ENCODE peak calls at places on chromosomes 7 and 10, in eight cellular contexts. One of them, this sample, is unnamed.

GRCh38 chr7:74047804-74048380 is 19.9 kb downstream of the ELN start:
- DNase-seq in AG04450: no peak
- DNase-seq in astrocyte of the spinal cord: no peak
- DNase-seq in bronchial epithelial cell: no peak
- DNase-seq in Peyer's patch: no peak
- DNase-seq in cardiac fibroblast: no peak
- DNase-seq in HFFc6: no peak
- DNase-seq in WTC11: no peak
- DNase-seq in this sample: no peak

GRCh38 chr7:157930926-157931466 is 594.2 kb downstream of the DNAJB6 start:
- DNase-seq in Peyer's patch: no peak
- DNase-seq in astrocyte of the spinal cord: no peak
- DNase-seq in AG04450: no peak
- DNase-seq in HFFc6: no peak
- DNase-seq in cardiac fibroblast: no peak
- DNase-seq in bronchial epithelial cell: no peak
- DNase-seq in WTC11: no peak
- DNase-seq in this sample: no peak

GRCh38 chr10:66837990-66838389 is 87.8 kb upstream of the LRRTM3 start:
- DNase-seq in Peyer's patch: no peak
- DNase-seq in AG04450: peak; percentile 30
- DNase-seq in WTC11: no peak
- DNase-seq in bronchial epithelial cell: no peak
- DNase-seq in astrocyte of the spinal cord: peak; percentile 60
- DNase-seq in cardiac fibroblast: peak; percentile 46
- DNase-seq in HFFc6: peak; percentile 41
- DNase-seq in this sample: peak; percentile 64

GRCh38 chr10:116753759-116754158 is 11.4 kb upstream of the HSPA12A start:
- DNase-seq in HFFc6: peak; percentile 15
- DNase-seq in WTC11: no peak
- DNase-seq in astrocyte of the spinal cord: no peak
- DNase-seq in AG04450: no peak
- DNase-seq in cardiac fibroblast: peak; percentile 84
- DNase-seq in Peyer's patch: no peak
- DNase-seq in bronchial epithelial cell: peak; percentile 84
- DNase-seq in this sample: no peak

GRCh38 chr7:136002802-136003201 is 25.6 kb upstream of the MTPN start:
- DNase-seq in WTC11: no peak
- DNase-seq in Peyer's patch: no peak
- DNase-seq in cardiac fibroblast: no peak
- DNase-seq in AG04450: no peak
- DNase-seq in astrocyte of the spinal cord: no peak
- DNase-seq in bronchial epithelial cell: no peak
- DNase-seq in HFFc6: no peak
- DNase-seq in this sample: no peak

GRCh38 chr7:121204537-121204936 is 124.3 kb upstream of the WNT16 start:
- DNase-seq in cardiac fibroblast: no peak
- DNase-seq in AG04450: no peak
- DNase-seq in Peyer's patch: no peak
- DNase-seq in HFFc6: peak; percentile 75
- DNase-seq in astrocyte of the spinal cord: no peak
- DNase-seq in bronchial epithelial cell: peak; percentile 16
- DNase-seq in WTC11: no peak
- DNase-seq in this sample: peak; percentile 73

GRCh38 chr7:50729962-50730361 is 52.7 kb downstream of the GRB10 start:
- DNase-seq in WTC11: no peak
- DNase-seq in HFFc6: peak; percentile 68
- DNase-seq in cardiac fibroblast: peak; percentile 62
- DNase-seq in AG04450: peak; percentile 10
- DNase-seq in Peyer's patch: no peak
- DNase-seq in bronchial epithelial cell: no peak
- DNase-seq in astrocyte of the spinal cord: peak; percentile 25
- DNase-seq in this sample: peak; percentile 58

GRCh38 chr7:37081436-37081835 is 357.1 kb upstream of the AOAH start:
- DNase-seq in astrocyte of the spinal cord: no peak
- DNase-seq in HFFc6: no peak
- DNase-seq in bronchial epithelial cell: peak; percentile 52
- DNase-seq in cardiac fibroblast: peak; percentile 2
- DNase-seq in Peyer's patch: no peak
- DNase-seq in WTC11: no peak
- DNase-seq in AG04450: no peak
- DNase-seq in this sample: no peak

DNA sequence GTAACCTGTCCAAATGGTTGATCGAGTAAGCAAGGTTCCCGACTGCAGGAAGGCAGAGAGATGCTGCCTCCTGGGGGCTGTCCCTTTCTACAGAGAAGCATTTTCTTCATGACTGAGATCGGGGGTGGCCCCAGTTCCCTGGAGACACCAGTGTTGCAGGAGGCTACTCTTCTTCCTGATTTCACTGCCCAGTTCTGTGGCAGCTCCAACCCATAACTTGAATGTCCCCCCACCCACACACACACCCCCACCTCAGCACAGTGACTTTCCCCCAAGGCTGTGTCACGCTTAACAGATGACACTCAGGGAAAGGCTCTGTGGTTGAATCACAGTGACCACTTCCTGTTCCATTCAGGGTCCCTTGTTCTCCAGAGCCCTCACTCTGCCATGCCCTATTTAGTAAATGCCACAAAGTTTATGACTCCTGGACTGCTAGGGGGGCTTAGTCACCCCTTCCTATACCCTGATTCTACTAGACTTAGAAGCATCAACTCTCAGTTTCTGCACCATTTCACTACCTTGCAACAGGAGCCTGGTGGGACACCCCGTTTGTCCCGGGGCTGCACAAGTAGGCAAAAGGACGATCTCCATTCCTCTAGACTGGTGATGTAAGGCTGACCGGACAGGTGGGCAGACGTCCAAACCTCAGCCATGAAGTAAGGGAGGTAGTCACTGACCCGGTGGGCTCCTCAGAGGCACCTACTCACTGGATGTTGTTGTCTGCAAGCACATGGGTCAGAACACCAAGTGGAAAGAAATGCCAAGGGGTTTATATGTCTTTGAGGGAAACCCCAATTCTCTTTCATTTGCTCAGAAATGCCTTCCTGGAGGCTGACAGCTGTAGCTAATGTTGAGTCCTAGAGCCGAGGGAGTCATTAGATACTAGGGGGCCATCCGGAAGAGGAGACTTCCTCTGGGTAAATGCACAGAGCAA is 31.3 kb upstream of the SMC3 start:
- DNase-seq in AG04450: peak; percentile 61
- DNase-seq in bronchial epithelial cell: peak; percentile 64
- DNase-seq in Peyer's patch: peak; percentile 54
- DNase-seq in WTC11: peak; percentile 30
- DNase-seq in cardiac fibroblast: peak; percentile 89
- DNase-seq in HFFc6: peak; percentile 73
- DNase-seq in astrocyte of the spinal cord: peak; percentile 80
- DNase-seq in this sample: peak; percentile 39
- TF ChIP-seq CTCF in AG04450: peak; percentile 30
- TF ChIP-seq CTCF in bronchial epithelial cell: peak; percentile 10
- TF ChIP-seq CTCF in Peyer's patch: peak; percentile 30
- TF ChIP-seq CTCF in WTC11: no peak
- TF ChIP-seq CTCF in cardiac fibroblast: peak; percentile 21
- TF ChIP-seq CTCF in HFFc6: peak; percentile 67
- TF ChIP-seq CTCF in astrocyte of the spinal cord: peak; percentile 38
- TF ChIP-seq CTCF in this sample: peak; percentile 43

DNA sequence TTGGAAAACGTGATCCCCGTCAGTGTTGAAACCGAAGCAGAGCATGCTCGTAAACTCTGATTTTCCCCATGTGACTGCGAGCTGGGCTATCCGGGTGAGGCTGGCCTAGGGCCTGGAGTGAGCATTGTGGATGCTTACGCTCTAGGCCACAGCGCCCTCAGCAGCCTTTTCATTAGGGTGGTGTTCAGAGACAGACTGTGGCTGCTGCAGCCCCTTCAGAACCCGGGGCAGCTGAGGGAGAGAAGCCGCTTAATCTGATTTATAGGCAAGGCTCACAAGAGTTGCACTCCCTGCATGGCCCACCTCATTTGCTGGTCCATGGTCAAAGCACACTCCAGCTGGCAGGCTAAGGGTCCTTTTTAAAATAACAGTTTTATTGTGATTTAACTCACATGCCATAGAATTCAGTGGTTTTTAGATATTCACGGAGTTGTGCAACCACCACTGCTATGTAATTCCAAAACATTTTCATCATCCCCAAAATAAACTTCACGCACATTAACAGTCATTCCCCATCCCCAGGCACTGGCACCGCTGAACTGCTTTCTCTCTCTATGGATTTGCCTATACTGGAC is 72.5 kb downstream of the SYPL1 start:
- DNase-seq in WTC11: peak; percentile 65
- DNase-seq in AG04450: peak; percentile 76
- DNase-seq in astrocyte of the spinal cord: peak; percentile 83
- DNase-seq in bronchial epithelial cell: no peak
- DNase-seq in cardiac fibroblast: peak; percentile 71
- DNase-seq in Peyer's patch: no peak
- DNase-seq in HFFc6: peak; percentile 82
- DNase-seq in this sample: peak; percentile 97
- TF ChIP-seq CTCF in WTC11: no peak
- TF ChIP-seq CTCF in AG04450: peak; percentile 35
- TF ChIP-seq CTCF in astrocyte of the spinal cord: peak; percentile 24
- TF ChIP-seq CTCF in bronchial epithelial cell: no peak
- TF ChIP-seq CTCF in cardiac fibroblast: no peak
- TF ChIP-seq CTCF in Peyer's patch: no peak
- TF ChIP-seq CTCF in HFFc6: peak; percentile 57
- TF ChIP-seq CTCF in this sample: peak; percentile 46

GRCh38 chr10:60916025-60916424 is 28.0 kb downstream of the RHOBTB1 start:
- DNase-seq in astrocyte of the spinal cord: no peak
- DNase-seq in WTC11: peak; percentile 27
- DNase-seq in bronchial epithelial cell: no peak
- DNase-seq in AG04450: no peak
- DNase-seq in cardiac fibroblast: peak; percentile 27
- DNase-seq in HFFc6: no peak
- DNase-seq in Peyer's patch: no peak
- DNase-seq in this sample: no peak
- TF ChIP-seq CTCF in astrocyte of the spinal cord: no peak
- TF ChIP-seq CTCF in WTC11: peak; percentile 21
- TF ChIP-seq CTCF in bronchial epithelial cell: no peak
- TF ChIP-seq CTCF in AG04450: no peak
- TF ChIP-seq CTCF in cardiac fibroblast: peak; percentile 41
- TF ChIP-seq CTCF in HFFc6: peak; percentile 56
- TF ChIP-seq CTCF in Peyer's patch: no peak
- TF ChIP-seq CTCF in this sample: no peak

GRCh38 chr10:130689743-130690626 is 553.8 kb downstream of the GLRX3 start:
- DNase-seq in AG04450: no peak
- DNase-seq in Peyer's patch: no peak
- DNase-seq in HFFc6: no peak
- DNase-seq in WTC11: no peak
- DNase-seq in cardiac fibroblast: no peak
- DNase-seq in bronchial epithelial cell: no peak
- DNase-seq in astrocyte of the spinal cord: no peak
- DNase-seq in this sample: no peak

GRCh38 chr10:130691787-130692186 is 555.6 kb downstream of the GLRX3 start:
- DNase-seq in cardiac fibroblast: no peak
- DNase-seq in astrocyte of the spinal cord: no peak
- DNase-seq in Peyer's patch: no peak
- DNase-seq in AG04450: no peak
- DNase-seq in WTC11: no peak
- DNase-seq in HFFc6: no peak
- DNase-seq in bronchial epithelial cell: no peak
- DNase-seq in this sample: no peak

GRCh38 chr10:130687566-130687965 is 551.4 kb downstream of the GLRX3 start:
- DNase-seq in cardiac fibroblast: no peak
- DNase-seq in HFFc6: no peak
- DNase-seq in WTC11: no peak
- DNase-seq in bronchial epithelial cell: no peak
- DNase-seq in AG04450: no peak
- DNase-seq in astrocyte of the spinal cord: no peak
- DNase-seq in Peyer's patch: no peak
- DNase-seq in this sample: no peak

GRCh38 chr10:130686680-130687300 is 550.6 kb downstream of the GLRX3 start:
- DNase-seq in HFFc6: no peak
- DNase-seq in WTC11: no peak
- DNase-seq in AG04450: no peak
- DNase-seq in bronchial epithelial cell: peak; percentile 1
- DNase-seq in astrocyte of the spinal cord: no peak
- DNase-seq in Peyer's patch: no peak
- DNase-seq in cardiac fibroblast: no peak
- DNase-seq in this sample: no peak
- TF ChIP-seq CTCF in HFFc6: no peak
- TF ChIP-seq CTCF in WTC11: no peak
- TF ChIP-seq CTCF in AG04450: no peak
- TF ChIP-seq CTCF in bronchial epithelial cell: no peak
- TF ChIP-seq CTCF in astrocyte of the spinal cord: no peak
- TF ChIP-seq CTCF in Peyer's patch: peak; percentile 17
- TF ChIP-seq CTCF in cardiac fibroblast: no peak
- TF ChIP-seq CTCF in this sample: no peak

GRCh38 chr7:93175219-93175618 is 27.0 kb upstream of the SAMD9L start:
- DNase-seq in cardiac fibroblast: no peak
- DNase-seq in Peyer's patch: no peak
- DNase-seq in bronchial epithelial cell: no peak
- DNase-seq in AG04450: no peak
- DNase-seq in WTC11: no peak
- DNase-seq in astrocyte of the spinal cord: no peak
- DNase-seq in HFFc6: no peak
- DNase-seq in this sample: no peak
- TF ChIP-seq CTCF in cardiac fibroblast: peak; percentile 9
- TF ChIP-seq CTCF in Peyer's patch: no peak
- TF ChIP-seq CTCF in bronchial epithelial cell: no peak
- TF ChIP-seq CTCF in AG04450: no peak
- TF ChIP-seq CTCF in WTC11: no peak
- TF ChIP-seq CTCF in astrocyte of the spinal cord: no peak
- TF ChIP-seq CTCF in HFFc6: peak; percentile 47
- TF ChIP-seq CTCF in this sample: no peak

GRCh38 chr7:83819911-83820310 is 171.0 kb upstream of the SEMA3E start:
- DNase-seq in AG04450: no peak
- DNase-seq in bronchial epithelial cell: no peak
- DNase-seq in WTC11: peak; percentile 31
- DNase-seq in cardiac fibroblast: no peak
- DNase-seq in astrocyte of the spinal cord: peak; percentile 3
- DNase-seq in Peyer's patch: no peak
- DNase-seq in HFFc6: no peak
- DNase-seq in this sample: no peak
- TF ChIP-seq CTCF in AG04450: no peak
- TF ChIP-seq CTCF in bronchial epithelial cell: no peak
- TF ChIP-seq CTCF in WTC11: no peak
- TF ChIP-seq CTCF in cardiac fibroblast: no peak
- TF ChIP-seq CTCF in astrocyte of the spinal cord: no peak
- TF ChIP-seq CTCF in Peyer's patch: no peak
- TF ChIP-seq CTCF in HFFc6: no peak
- TF ChIP-seq CTCF in this sample: no peak

This sample was measured in fibroblast of villous mesenchyme.